ENCODE peak calls at places on chromosomes 2 and 18, in four cellular contexts. One of them, this sample, is unnamed.

GRCh38 chr2:218716070-218716469 is 5.4 kb downstream of the TTLL4 start:
- DNase-seq in IMR-90: peak
- DNase-seq in HepG2: no peak
- DNase-seq in K562: no peak
- DNase-seq in this sample: no peak

GRCh38 chr2:233021771-233022170 is 8.7 kb upstream of the NGEF start:
- DNase-seq in IMR-90: peak
- DNase-seq in HepG2: no peak
- DNase-seq in K562: peak
- DNase-seq in this sample: no peak

GRCh38 chr2:219399716-219400478 is 12.2 kb upstream of the DNPEP start:
- DNase-seq in IMR-90: no peak
- DNase-seq in HepG2: no peak
- DNase-seq in K562: no peak
- DNase-seq in this sample: no peak

GRCh38 chr2:212264227-212264626 is 274.4 kb downstream of the ERBB4 start:
- DNase-seq in IMR-90: no peak
- DNase-seq in HepG2: no peak
- DNase-seq in K562: no peak
- DNase-seq in this sample: no peak

GRCh38 chr18:58579561-58580047 is 49.3 kb downstream of the ALPK2 start:
- DNase-seq in IMR-90: peak
- DNase-seq in HepG2: peak
- DNase-seq in K562: no peak
- DNase-seq in this sample: no peak

GRCh38 chr18:36302676-36303075 is 5.2 kb downstream of the FHOD3 start:
- DNase-seq in IMR-90: peak
- DNase-seq in HepG2: no peak
- DNase-seq in K562: no peak
- DNase-seq in this sample: no peak

GRCh38 chr18:56748698-56749268 is 97.6 kb downstream of the WDR7 start:
- DNase-seq in IMR-90: peak
- DNase-seq in HepG2: peak
- DNase-seq in K562: peak
- DNase-seq in this sample: no peak

GRCh38 chr2:170436077-170436943 is 258.4 kb downstream of the MYO3B start:
- DNase-seq in IMR-90: no peak
- DNase-seq in HepG2: no peak
- DNase-seq in K562: no peak
- DNase-seq in this sample: no peak

GRCh38 chr18:55588876-55589595 is 1.0 kb upstream of the TCF4 start:
- DNase-seq in IMR-90: peak
- DNase-seq in HepG2: no peak
- DNase-seq in K562: no peak
- DNase-seq in this sample: no peak

GRCh38 chr18:58541137-58541788 is 87.6 kb downstream of the ALPK2 start:
- DNase-seq in IMR-90: peak
- DNase-seq in HepG2: no peak
- DNase-seq in K562: peak
- DNase-seq in this sample: no peak

GRCh38 chr2:158202151-158202778 is 100.6 kb downstream of the UPP2 start:
- DNase-seq in IMR-90: no peak
- DNase-seq in HepG2: no peak
- DNase-seq in K562: no peak
- DNase-seq in this sample: no peak

GRCh38 chr18:54774423-54774822 is 53.9 kb upstream of the RAB27B start:
- DNase-seq in IMR-90: peak
- DNase-seq in HepG2: no peak
- DNase-seq in K562: no peak
- DNase-seq in this sample: no peak

GRCh38 chr2:36459725-36460137 is 104.2 kb downstream of the CRIM1 start:
- DNase-seq in IMR-90: peak
- DNase-seq in HepG2: peak
- DNase-seq in K562: no peak
- DNase-seq in this sample: no peak

GRCh38 chr2:145230546-145230945 is 710.6 kb upstream of the ZEB2 start:
- DNase-seq in IMR-90: peak
- DNase-seq in HepG2: no peak
- DNase-seq in K562: no peak
- DNase-seq in this sample: no peak

GRCh38 chr2:109558076-109558882 is 55.5 kb downstream of the SEPTIN10 start:
- DNase-seq in IMR-90: peak
- DNase-seq in HepG2: peak
- DNase-seq in K562: no peak
- DNase-seq in this sample: no peak

GRCh38 chr2:144370937-144371584 is 148.9 kb downstream of the ZEB2 start:
- DNase-seq in IMR-90: peak
- DNase-seq in HepG2: peak
- DNase-seq in K562: peak
- DNase-seq in this sample: no peak

GRCh38 chr18:74480149-74480651 is 16.0 kb upstream of the CNDP2 start:
- DNase-seq in IMR-90: no peak
- DNase-seq in HepG2: peak
- DNase-seq in K562: peak
- DNase-seq in this sample: no peak

GRCh38 chr2:146213674-146214073 is 1631.2 kb upstream of the ACVR2A start:
- DNase-seq in IMR-90: no peak
- DNase-seq in HepG2: no peak
- DNase-seq in K562: no peak
- DNase-seq in this sample: no peak

GRCh38 chr2:39144411-39144810 is 23.6 kb upstream of the SOS1 start:
- DNase-seq in IMR-90: no peak
- DNase-seq in HepG2: no peak
- DNase-seq in K562: no peak
- DNase-seq in this sample: no peak

GRCh38 chr2:208285853-208286252 is 19.8 kb downstream of the PIKFYVE start:
- DNase-seq in IMR-90: no peak
- DNase-seq in HepG2: no peak
- DNase-seq in K562: no peak
- DNase-seq in this sample: no peak

GRCh38 chr2:166625670-166626069 is 131.6 kb upstream of the SCN7A start:
- DNase-seq in IMR-90: peak
- DNase-seq in HepG2: no peak
- DNase-seq in K562: no peak
- DNase-seq in this sample: no peak

GRCh38 chr18:8943900-8944870 is 158.3 kb upstream of the NDUFV2 start:
- DNase-seq in IMR-90: peak
- DNase-seq in HepG2: no peak
- DNase-seq in K562: no peak
- DNase-seq in this sample: no peak

GRCh38 chr2:30744823-30745222 is 62.4 kb downstream of the CAPN13 start:
- DNase-seq in IMR-90: no peak
- DNase-seq in HepG2: no peak
- DNase-seq in K562: no peak
- DNase-seq in this sample: no peak

GRCh38 chr2:223001831-223002230 is 50.2 kb upstream of the KCNE4 start:
- DNase-seq in IMR-90: peak
- DNase-seq in HepG2: no peak
- DNase-seq in K562: no peak
- DNase-seq in this sample: no peak

GRCh38 chr2:218282173-218282991 is 9.9 kb downstream of the TMBIM1 start:
- DNase-seq in IMR-90: peak
- DNase-seq in HepG2: no peak
- DNase-seq in K562: no peak
- DNase-seq in this sample: no peak

GRCh38 chr2:98796775-98797544 is 66.0 kb upstream of the MGAT4A start:
- DNase-seq in IMR-90: no peak
- DNase-seq in HepG2: no peak
- DNase-seq in K562: no peak
- DNase-seq in this sample: no peak

GRCh38 chr2:202196727-202197126 is 41.7 kb downstream of the SUMO1 start:
- DNase-seq in IMR-90: no peak
- DNase-seq in HepG2: no peak
- DNase-seq in K562: no peak
- DNase-seq in this sample: no peak

DNA sequence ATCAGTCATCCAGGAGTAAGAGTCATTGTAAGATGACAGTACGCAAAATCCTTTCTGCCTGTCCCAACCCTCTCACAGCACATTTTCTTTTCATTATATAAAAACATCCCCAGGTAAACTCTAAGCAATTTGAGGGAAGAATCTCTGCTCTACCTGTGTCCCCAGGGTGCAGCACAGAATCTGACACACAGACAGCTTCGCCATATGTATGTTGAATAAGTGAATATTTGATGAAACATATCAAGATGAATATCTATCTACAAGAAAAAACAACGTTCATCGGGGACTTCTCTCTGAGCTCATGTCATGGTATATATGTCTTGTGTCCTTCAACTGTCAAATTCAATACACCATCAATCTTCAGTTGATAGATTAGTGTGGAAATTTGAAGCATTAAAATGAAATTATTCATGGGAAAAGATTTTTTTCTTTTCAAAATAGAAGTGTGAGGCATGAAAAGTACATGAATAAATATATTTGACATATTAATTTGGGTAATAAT is 94.5 kb upstream of the KYNU start:
- DNase-seq in IMR-90: no peak
- DNase-seq in HepG2: no peak
- DNase-seq in K562: no peak
- DNase-seq in this sample: no peak
- H2AFZ ChIP-seq in IMR-90: no peak
- H2AFZ ChIP-seq in HepG2: no peak
- H2AFZ ChIP-seq in K562: no peak
- H2AFZ ChIP-seq in this sample: no peak

GRCh38 chr18:34892379-34892778 is 148.8 kb upstream of the MAPRE2 start:
- DNase-seq in IMR-90: no peak
- DNase-seq in HepG2: no peak
- DNase-seq in K562: no peak
- DNase-seq in this sample: no peak
- TF ChIP-seq BHLHE40 in IMR-90: no peak
- TF ChIP-seq BHLHE40 in HepG2: no peak
- TF ChIP-seq BHLHE40 in K562: no peak
- TF ChIP-seq BHLHE40 in this sample: no peak

GRCh38 chr2:190742431-190742830 is 93.5 kb downstream of the NAB1 start:
- DNase-seq in IMR-90: no peak
- DNase-seq in HepG2: no peak
- DNase-seq in K562: no peak
- DNase-seq in this sample: no peak
- H2AFZ ChIP-seq in IMR-90: no peak
- H2AFZ ChIP-seq in HepG2: no peak
- H2AFZ ChIP-seq in K562: peak
- H2AFZ ChIP-seq in this sample: no peak

GRCh38 chr2:2845267-2845666 is 514.2 kb upstream of the MYT1L start:
- DNase-seq in IMR-90: no peak
- DNase-seq in HepG2: no peak
- DNase-seq in K562: no peak
- DNase-seq in this sample: no peak

GRCh38 chr2:2845796-2846315 is 514.8 kb upstream of the MYT1L start:
- DNase-seq in IMR-90: no peak
- DNase-seq in HepG2: no peak
- DNase-seq in K562: no peak
- DNase-seq in this sample: no peak

GRCh38 chr2:2847131-2847740 is 516.2 kb upstream of the MYT1L start:
- DNase-seq in IMR-90: no peak
- DNase-seq in HepG2: no peak
- DNase-seq in K562: no peak
- DNase-seq in this sample: no peak

GRCh38 chr2:2848198-2848597 is 517.1 kb upstream of the MYT1L start:
- DNase-seq in IMR-90: no peak
- DNase-seq in HepG2: no peak
- DNase-seq in K562: no peak
- DNase-seq in this sample: no peak

GRCh38 chr2:2846379-2847130 is 515.5 kb upstream of the MYT1L start:
- DNase-seq in IMR-90: no peak
- DNase-seq in HepG2: no peak
- DNase-seq in K562: no peak
- DNase-seq in this sample: no peak
- TF ChIP-seq BHLHE40 in IMR-90: no peak
- TF ChIP-seq BHLHE40 in HepG2: no peak
- TF ChIP-seq BHLHE40 in K562: no peak
- TF ChIP-seq BHLHE40 in this sample: no peak

DNA sequence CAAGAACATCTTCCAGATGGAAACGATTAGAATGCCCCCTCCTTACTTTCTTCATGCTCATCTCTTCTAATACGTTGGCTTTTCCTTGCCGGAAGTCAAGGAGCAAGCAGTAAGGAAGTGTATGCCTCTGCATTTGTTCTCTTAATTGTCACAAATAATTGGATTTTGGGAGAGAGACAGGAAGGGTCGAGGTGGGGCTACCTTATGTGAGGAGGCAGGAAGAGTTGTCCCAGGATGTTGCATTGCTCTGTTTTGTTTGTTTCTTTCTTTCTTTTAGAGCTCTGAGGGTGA is 51.2 kb upstream of the ZNF516 start:
- DNase-seq in IMR-90: no peak
- DNase-seq in HepG2: no peak
- DNase-seq in K562: no peak
- DNase-seq in this sample: no peak
- H2AFZ ChIP-seq in IMR-90: no peak
- H2AFZ ChIP-seq in HepG2: no peak
- H2AFZ ChIP-seq in K562: no peak
- H2AFZ ChIP-seq in this sample: no peak

GRCh38 chr2:102235042-102235473 is 48.2 kb downstream of the IL1RL2 start:
- DNase-seq in IMR-90: peak
- DNase-seq in HepG2: peak
- DNase-seq in K562: no peak
- DNase-seq in this sample: no peak
- TF ChIP-seq BHLHE40 in IMR-90: no peak
- TF ChIP-seq BHLHE40 in HepG2: no peak
- TF ChIP-seq BHLHE40 in K562: no peak
- TF ChIP-seq BHLHE40 in this sample: no peak

GRCh38 chr2:221518937-221519635 is 53.0 kb downstream of the EPHA4 start:
- DNase-seq in IMR-90: peak
- DNase-seq in HepG2: no peak
- DNase-seq in K562: no peak
- DNase-seq in this sample: no peak
- H2AFZ ChIP-seq in IMR-90: no peak
- H2AFZ ChIP-seq in HepG2: no peak
- H2AFZ ChIP-seq in K562: no peak
- H2AFZ ChIP-seq in this sample: no peak